ENCODE peak calls at places on chromosome 2, in nine cellular contexts. One of them, this sample, is unnamed. For H3K4me1, the result is how much of the 10 kb centered on the place peaks cover.

GRCh38 chr2:224941958-224942357 is 100.3 kb downstream of the DOCK10 start:
- DNase-seq in OCI-LY7: no peak
- DNase-seq in tibial artery: no peak
- DNase-seq in A549: no peak
- DNase-seq in tibial nerve: no peak
- DNase-seq in thoracic aorta: no peak
- DNase-seq in mammary epithelial cell: no peak
- DNase-seq in Peyer's patch: no peak
- DNase-seq in IMR-90: no peak
- DNase-seq in this sample: no peak

GRCh38 chr2:11179196-11179595 is 23.9 kb downstream of the SLC66A3 start:
- DNase-seq in tibial nerve: no peak
- DNase-seq in thoracic aorta: no peak
- DNase-seq in A549: no peak
- DNase-seq in mammary epithelial cell: no peak
- DNase-seq in tibial artery: no peak
- DNase-seq in OCI-LY7: no peak
- DNase-seq in Peyer's patch: no peak
- DNase-seq in IMR-90: no peak
- DNase-seq in this sample: no peak

GRCh38 chr2:47043891-47044239 is 111.2 kb downstream of the STPG4 start:
- DNase-seq in tibial nerve: no peak
- DNase-seq in tibial artery: no peak
- DNase-seq in mammary epithelial cell: no peak
- DNase-seq in Peyer's patch: no peak
- DNase-seq in OCI-LY7: no peak
- DNase-seq in A549: no peak
- DNase-seq in thoracic aorta: no peak
- DNase-seq in IMR-90: no peak
- DNase-seq in this sample: peak

GRCh38 chr2:10914272-10914693 is 2.5 kb downstream of the KCNF1 start:
- DNase-seq in Peyer's patch: peak
- DNase-seq in A549: peak
- DNase-seq in OCI-LY7: no peak
- DNase-seq in mammary epithelial cell: no peak
- DNase-seq in tibial artery: no peak
- DNase-seq in tibial nerve: no peak
- DNase-seq in IMR-90: no peak
- DNase-seq in thoracic aorta: no peak
- DNase-seq in this sample: no peak

GRCh38 chr2:134136702-134137101 is 117.2 kb upstream of the MGAT5 start:
- DNase-seq in OCI-LY7: no peak
- DNase-seq in thoracic aorta: no peak
- DNase-seq in IMR-90: no peak
- DNase-seq in Peyer's patch: no peak
- DNase-seq in tibial artery: no peak
- DNase-seq in A549: no peak
- DNase-seq in mammary epithelial cell: no peak
- DNase-seq in tibial nerve: no peak
- DNase-seq in this sample: no peak

GRCh38 chr2:216661639-216662375 is 28.6 kb downstream of the IGFBP2 start:
- DNase-seq in Peyer's patch: no peak
- DNase-seq in mammary epithelial cell: no peak
- DNase-seq in thoracic aorta: no peak
- DNase-seq in IMR-90: no peak
- DNase-seq in tibial nerve: no peak
- DNase-seq in A549: peak
- DNase-seq in tibial artery: no peak
- DNase-seq in OCI-LY7: peak
- DNase-seq in this sample: no peak

GRCh38 chr2:241813080-241813805 is 4.2 kb downstream of the NEU4 start:
- DNase-seq in Peyer's patch: peak
- DNase-seq in A549: no peak
- DNase-seq in thoracic aorta: no peak
- DNase-seq in mammary epithelial cell: no peak
- DNase-seq in tibial nerve: peak
- DNase-seq in IMR-90: no peak
- DNase-seq in tibial artery: peak
- DNase-seq in OCI-LY7: no peak
- DNase-seq in this sample: peak

GRCh38 chr2:61707984-61708852 is 145.6 kb downstream of the FAM161A start:
- DNase-seq in Peyer's patch: no peak
- DNase-seq in OCI-LY7: no peak
- DNase-seq in A549: peak
- DNase-seq in IMR-90: peak
- DNase-seq in tibial artery: no peak
- DNase-seq in tibial nerve: no peak
- DNase-seq in thoracic aorta: no peak
- DNase-seq in mammary epithelial cell: peak
- DNase-seq in this sample: no peak

GRCh38 chr2:204268458-204268857 is 276.8 kb upstream of the PARD3B start:
- DNase-seq in IMR-90: peak
- DNase-seq in mammary epithelial cell: no peak
- DNase-seq in A549: no peak
- DNase-seq in OCI-LY7: no peak
- DNase-seq in tibial artery: no peak
- DNase-seq in tibial nerve: no peak
- DNase-seq in thoracic aorta: no peak
- DNase-seq in Peyer's patch: no peak
- DNase-seq in this sample: no peak

GRCh38 chr2:16142383-16143361 is 202.3 kb downstream of the MYCN start:
- DNase-seq in Peyer's patch: peak
- DNase-seq in OCI-LY7: peak
- DNase-seq in thoracic aorta: no peak
- DNase-seq in mammary epithelial cell: no peak
- DNase-seq in tibial nerve: no peak
- DNase-seq in IMR-90: no peak
- DNase-seq in A549: no peak
- DNase-seq in tibial artery: no peak
- DNase-seq in this sample: no peak

GRCh38 chr2:207403141-207403540 is 126.6 kb upstream of the CREB1 start:
- DNase-seq in IMR-90: peak
- DNase-seq in OCI-LY7: no peak
- DNase-seq in mammary epithelial cell: no peak
- DNase-seq in tibial nerve: no peak
- DNase-seq in tibial artery: no peak
- DNase-seq in A549: no peak
- DNase-seq in Peyer's patch: no peak
- DNase-seq in thoracic aorta: no peak
- DNase-seq in this sample: no peak

GRCh38 chr2:26634636-26635230 is 6.4 kb downstream of the CIB4 start:
- DNase-seq in thoracic aorta: no peak
- DNase-seq in OCI-LY7: no peak
- DNase-seq in tibial nerve: no peak
- DNase-seq in mammary epithelial cell: no peak
- DNase-seq in A549: no peak
- DNase-seq in IMR-90: no peak
- DNase-seq in tibial artery: peak
- DNase-seq in Peyer's patch: no peak
- DNase-seq in this sample: no peak

GRCh38 chr2:26635401-26635800 is 5.8 kb downstream of the CIB4 start:
- DNase-seq in tibial nerve: no peak
- DNase-seq in Peyer's patch: no peak
- DNase-seq in OCI-LY7: no peak
- DNase-seq in tibial artery: no peak
- DNase-seq in IMR-90: no peak
- DNase-seq in A549: no peak
- DNase-seq in mammary epithelial cell: no peak
- DNase-seq in thoracic aorta: no peak
- DNase-seq in this sample: no peak

GRCh38 chr2:26639685-26640240 is 1.4 kb downstream of the CIB4 start:
- DNase-seq in mammary epithelial cell: no peak
- DNase-seq in Peyer's patch: peak
- DNase-seq in IMR-90: no peak
- DNase-seq in thoracic aorta: no peak
- DNase-seq in A549: no peak
- DNase-seq in tibial nerve: no peak
- DNase-seq in tibial artery: no peak
- DNase-seq in OCI-LY7: no peak
- DNase-seq in this sample: no peak

GRCh38 chr2:26637811-26638310 is 3.3 kb downstream of the CIB4 start:
- DNase-seq in tibial artery: peak
- DNase-seq in mammary epithelial cell: no peak
- DNase-seq in thoracic aorta: no peak
- DNase-seq in Peyer's patch: peak
- DNase-seq in A549: no peak
- DNase-seq in IMR-90: no peak
- DNase-seq in tibial nerve: no peak
- DNase-seq in OCI-LY7: no peak
- DNase-seq in this sample: no peak

DNA sequence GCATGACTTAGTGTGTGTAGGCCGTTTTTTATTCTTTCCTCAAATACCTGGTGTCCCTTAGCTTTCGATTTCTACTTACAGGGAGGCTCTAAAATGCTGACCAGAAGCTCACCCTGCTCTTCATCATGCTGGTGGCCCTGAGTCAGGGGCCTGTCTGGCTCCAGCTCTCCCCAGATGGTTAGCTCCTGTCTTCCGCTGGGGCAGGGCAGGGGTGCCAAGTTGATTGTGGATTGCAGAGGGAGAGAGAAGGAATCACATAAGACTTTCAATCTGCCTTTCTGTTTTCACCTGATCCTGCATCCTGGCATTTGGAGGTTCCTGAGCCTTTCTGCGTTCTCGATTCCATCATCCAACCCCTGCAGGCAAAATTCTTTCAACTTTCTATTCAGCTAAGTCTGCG is 4.2 kb downstream of the CIB4 start:
- DNase-seq in IMR-90: no peak
- DNase-seq in thoracic aorta: no peak
- DNase-seq in tibial artery: no peak
- DNase-seq in tibial nerve: no peak
- DNase-seq in OCI-LY7: no peak
- DNase-seq in mammary epithelial cell: no peak
- DNase-seq in A549: no peak
- DNase-seq in Peyer's patch: no peak
- DNase-seq in this sample: no peak
- TF ChIP-seq CTCF in IMR-90: no peak
- TF ChIP-seq CTCF in thoracic aorta: no peak
- TF ChIP-seq CTCF in tibial artery: no peak
- TF ChIP-seq CTCF in tibial nerve: no peak
- TF ChIP-seq CTCF in OCI-LY7: no peak
- TF ChIP-seq CTCF in mammary epithelial cell: no peak
- TF ChIP-seq CTCF in A549: no peak
- TF ChIP-seq CTCF in Peyer's patch: no peak
- TF ChIP-seq CTCF in this sample: no peak

GRCh38 chr2:20184067-20184938 is 40.6 kb downstream of the SDC1 start:
- DNase-seq in thoracic aorta: no peak
- DNase-seq in tibial artery: no peak
- DNase-seq in tibial nerve: no peak
- DNase-seq in Peyer's patch: no peak
- DNase-seq in OCI-LY7: no peak
- DNase-seq in mammary epithelial cell: peak
- DNase-seq in A549: peak
- DNase-seq in IMR-90: peak
- DNase-seq in this sample: no peak

GRCh38 chr2:20183373-20183772 is 41.6 kb downstream of the SDC1 start:
- DNase-seq in A549: no peak
- DNase-seq in OCI-LY7: no peak
- DNase-seq in tibial nerve: no peak
- DNase-seq in thoracic aorta: no peak
- DNase-seq in tibial artery: no peak
- DNase-seq in IMR-90: no peak
- DNase-seq in mammary epithelial cell: no peak
- DNase-seq in Peyer's patch: no peak
- DNase-seq in this sample: no peak

GRCh38 chr2:20181761-20182160 is 43.2 kb downstream of the SDC1 start:
- DNase-seq in OCI-LY7: no peak
- DNase-seq in tibial nerve: no peak
- DNase-seq in Peyer's patch: no peak
- DNase-seq in IMR-90: no peak
- DNase-seq in mammary epithelial cell: no peak
- DNase-seq in tibial artery: peak
- DNase-seq in A549: no peak
- DNase-seq in thoracic aorta: no peak
- DNase-seq in this sample: no peak

GRCh38 chr2:20180676-20181648 is 44.0 kb downstream of the SDC1 start:
- DNase-seq in tibial nerve: no peak
- DNase-seq in A549: no peak
- DNase-seq in tibial artery: peak
- DNase-seq in Peyer's patch: no peak
- DNase-seq in thoracic aorta: no peak
- DNase-seq in OCI-LY7: no peak
- DNase-seq in mammary epithelial cell: no peak
- DNase-seq in IMR-90: no peak
- DNase-seq in this sample: no peak

DNA sequence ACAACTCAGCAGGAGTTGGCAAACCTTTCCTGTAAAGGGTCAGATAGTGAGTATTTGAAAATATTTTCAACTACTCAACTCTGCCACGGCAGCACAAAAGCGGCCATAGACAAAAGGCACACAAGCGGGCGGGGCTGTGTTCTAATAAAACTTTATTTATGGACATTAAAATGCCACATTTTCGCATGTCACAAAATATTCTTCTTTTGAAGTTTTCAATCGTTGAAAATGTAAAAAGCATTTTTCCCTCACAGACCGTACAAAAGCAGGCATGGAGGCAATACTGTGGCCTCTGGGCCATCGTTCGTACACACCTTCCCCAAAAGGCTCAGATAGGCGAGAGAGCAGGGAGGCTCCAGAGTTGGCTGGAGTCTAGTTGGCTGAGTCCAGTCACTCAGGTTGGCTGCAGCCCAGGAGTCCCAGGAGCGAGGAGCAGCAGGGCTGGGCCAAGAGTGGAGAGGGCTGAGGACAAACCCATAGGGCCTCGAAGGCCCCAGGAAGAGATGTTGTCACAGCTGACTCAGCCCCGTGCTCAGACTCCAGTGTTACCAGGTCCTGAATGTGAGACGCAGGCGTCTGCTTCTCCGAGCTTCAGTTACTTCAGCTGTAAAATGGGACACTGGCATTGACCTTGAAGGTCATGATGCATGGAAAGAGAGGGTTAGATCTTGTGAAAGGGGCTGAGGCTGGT is 42.5 kb downstream of the SDC1 start:
- DNase-seq in Peyer's patch: no peak
- DNase-seq in thoracic aorta: no peak
- DNase-seq in tibial nerve: no peak
- DNase-seq in IMR-90: peak
- DNase-seq in tibial artery: no peak
- DNase-seq in mammary epithelial cell: peak
- DNase-seq in A549: peak
- DNase-seq in OCI-LY7: no peak
- DNase-seq in this sample: no peak
- H3K4me1 ChIP-seq in Peyer's patch: under half
- H3K4me1 ChIP-seq in thoracic aorta: under half
- H3K4me1 ChIP-seq in tibial nerve: under half
- H3K4me1 ChIP-seq in IMR-90: under half
- H3K4me1 ChIP-seq in tibial artery: under half
- H3K4me1 ChIP-seq in mammary epithelial cell: half or more
- H3K4me1 ChIP-seq in A549: half or more
- H3K4me1 ChIP-seq in OCI-LY7: under half
- H3K4me1 ChIP-seq in this sample: under half

GRCh38 chr2:217827430-217828201 is 175.2 kb downstream of the TNS1 start:
- DNase-seq in tibial nerve: no peak
- DNase-seq in IMR-90: no peak
- DNase-seq in mammary epithelial cell: no peak
- DNase-seq in tibial artery: no peak
- DNase-seq in A549: no peak
- DNase-seq in Peyer's patch: no peak
- DNase-seq in thoracic aorta: no peak
- DNase-seq in OCI-LY7: no peak
- DNase-seq in this sample: peak
- H3K27ac ChIP-seq in tibial nerve: peak
- H3K27ac ChIP-seq in IMR-90: no peak
- H3K27ac ChIP-seq in mammary epithelial cell: no peak
- H3K27ac ChIP-seq in tibial artery: peak
- H3K27ac ChIP-seq in A549: no peak
- H3K27ac ChIP-seq in Peyer's patch: peak
- H3K27ac ChIP-seq in thoracic aorta: peak
- H3K27ac ChIP-seq in OCI-LY7: no peak
- H3K27ac ChIP-seq in this sample: peak

GRCh38 chr2:174180165-174180724 is 68.1 kb downstream of the OLA1 start:
- DNase-seq in Peyer's patch: no peak
- DNase-seq in tibial artery: no peak
- DNase-seq in thoracic aorta: no peak
- DNase-seq in mammary epithelial cell: peak
- DNase-seq in tibial nerve: no peak
- DNase-seq in OCI-LY7: no peak
- DNase-seq in A549: peak
- DNase-seq in IMR-90: no peak
- DNase-seq in this sample: no peak
- TF ChIP-seq CTCF in Peyer's patch: no peak
- TF ChIP-seq CTCF in tibial artery: no peak
- TF ChIP-seq CTCF in thoracic aorta: no peak
- TF ChIP-seq CTCF in mammary epithelial cell: peak
- TF ChIP-seq CTCF in tibial nerve: no peak
- TF ChIP-seq CTCF in OCI-LY7: peak
- TF ChIP-seq CTCF in A549: no peak
- TF ChIP-seq CTCF in IMR-90: peak
- TF ChIP-seq CTCF in this sample: no peak

This sample was measured in heart right ventricle.